ENCODE peak calls at places on chromosomes 11 and 22, in nine cellular contexts. Q is stomach; B is breast epithelium; W is colonic mucosa; I is uterus; F is OCI-LY7; G is kidney epithelial cell; A is CD4-positive, alpha-beta memory T cell; V is AG04450. U is an unnamed sample.

GRCh38 chr22:47161631-47162030 is 399.2 kb downstream of the TBC1D22A start:
- DNase-seq in Q (no peak), B (no peak), W (no peak), I (peak), F (no peak), G (no peak), A (no peak), V (no peak), U (no peak)

GRCh38 chr22:48651981-48652538 is 1175.6 kb downstream of the BRD1 start:
- DNase-seq in Q (no peak), B (no peak), W (no peak), I (no peak), F (no peak), G (no peak), A (no peak), V (no peak), U (no peak)

GRCh38 chr11:107545101-107545514 is 20.4 kb downstream of the ALKBH8 start:
- DNase-seq in Q (no peak), B (no peak), W (no peak), I (no peak), F (no peak), G (peak), A (no peak), V (no peak), U (no peak)

GRCh38 chr22:50702821-50703725 is 30.4 kb downstream of the SHANK3 start:
- DNase-seq in Q (no peak), B (no peak), W (no peak), I (no peak), F (no peak), G (no peak), A (no peak), V (no peak), U (no peak)

GRCh38 chr11:98561216-98561615 is 459.5 kb upstream of the CNTN5 start:
- DNase-seq in Q (no peak), B (no peak), W (no peak), I (no peak), F (no peak), G (no peak), A (no peak), V (no peak), U (no peak)

GRCh38 chr11:86014221-86014620 is 54.7 kb downstream of the PICALM start:
- DNase-seq in Q (no peak), B (no peak), W (no peak), I (no peak), F (no peak), G (no peak), A (no peak), V (no peak), U (no peak)

GRCh38 chr22:24460418-24461089 is 33.2 kb downstream of the ADORA2A start:
- DNase-seq in Q (no peak), B (no peak), W (no peak), I (no peak), F (no peak), G (no peak), A (no peak), V (no peak), U (no peak)

GRCh38 chr22:49764151-49764581 is 63.5 kb downstream of the BRD1 start:
- DNase-seq in Q (peak), B (no peak), W (no peak), I (no peak), F (no peak), G (no peak), A (no peak), V (no peak), U (no peak)

GRCh38 chr22:30636226-30637077 is 871 bp downstream of the SLC35E4 start:
- DNase-seq in Q (peak), B (peak), W (peak), I (peak), F (peak), G (no peak), A (no peak), V (no peak), U (no peak)

GRCh38 chr11:125591659-125592304 is 870 bp upstream of the STT3A start:
- DNase-seq in Q (peak), B (peak), W (peak), I (peak), F (peak), G (no peak), A (no peak), V (no peak), U (no peak)

GRCh38 chr11:96257972-96258951 is 84.7 kb downstream of the MAML2 start:
- DNase-seq in Q (no peak), B (no peak), W (no peak), I (no peak), F (peak), G (no peak), A (peak), V (no peak), U (peak)

GRCh38 chr22:46040471-46041465 is 63.8 kb upstream of the WNT7B start:
- DNase-seq in Q (peak), B (no peak), W (no peak), I (peak), F (peak), G (no peak), A (no peak), V (no peak), U (no peak)

GRCh38 chr11:90803366-90803765 is 580.5 kb upstream of the CHORDC1 start:
- DNase-seq in Q (no peak), B (no peak), W (no peak), I (no peak), F (no peak), G (peak), A (no peak), V (no peak), U (no peak)

GRCh38 chr11:120546312-120547205 is 35.0 kb downstream of the GRIK4 start:
- DNase-seq in Q (peak), B (peak), W (peak), I (peak), F (no peak), G (peak), A (no peak), V (peak), U (no peak)

GRCh38 chr22:36544107-36544620 is 15.2 kb upstream of the EIF3D start:
- DNase-seq in Q (no peak), B (no peak), W (no peak), I (no peak), F (no peak), G (no peak), A (no peak), V (no peak), U (no peak)

GRCh38 chr22:48751539-48752437 is 1075.9 kb downstream of the BRD1 start:
- DNase-seq in Q (peak), B (no peak), W (peak), I (no peak), F (no peak), G (no peak), A (no peak), V (no peak), U (no peak)

GRCh38 chr11:45817191-45817590 is 12.2 kb downstream of the SLC35C1 start:
- DNase-seq in Q (no peak), B (no peak), W (no peak), I (no peak), F (peak), G (no peak), A (no peak), V (no peak), U (no peak)

GRCh38 chr11:35554491-35555237 is 29.2 kb upstream of the PAMR1 start:
- DNase-seq in Q (no peak), B (no peak), W (no peak), I (no peak), F (no peak), G (no peak), A (no peak), V (no peak), U (no peak)

GRCh38 chr11:86938900-86939880 is 16.0 kb downstream of the FZD4 start:
- DNase-seq in Q (no peak), B (no peak), W (no peak), I (no peak), F (peak), G (no peak), A (peak), V (no peak), U (peak)

GRCh38 chr11:95363710-95364109 is 132.7 kb upstream of the SESN3 start:
- DNase-seq in Q (no peak), B (no peak), W (no peak), I (no peak), F (no peak), G (no peak), A (no peak), V (no peak), U (no peak)

GRCh38 chr11:47185305-47186075 is 744 bp downstream of the PACSIN3 start:
- DNase-seq in Q (peak), B (peak), W (no peak), I (peak), F (no peak), G (no peak), A (no peak), V (no peak), U (no peak)

GRCh38 chr11:62151737-62152102 is 27.9 kb downstream of the INCENP start:
- DNase-seq in Q (peak), B (no peak), W (no peak), I (no peak), F (no peak), G (no peak), A (no peak), V (no peak), U (no peak)

GRCh38 chr11:84289381-84289906 is 1003.3 kb upstream of the CCDC90B start:
- DNase-seq in Q (no peak), B (no peak), W (no peak), I (no peak), F (no peak), G (peak), A (no peak), V (peak), U (no peak)

GRCh38 chr11:83157755-83158473 is 983 bp downstream of the PCF11 start:
- DNase-seq in Q (peak), B (peak), W (peak), I (peak), F (peak), G (no peak), A (peak), V (no peak), U (peak)

GRCh38 chr22:11598492-11599440 is 3929.2 kb upstream of the OR11H1 start:
- DNase-seq in Q (no peak), B (no peak), W (no peak), I (no peak), F (no peak), G (no peak), A (no peak), V (no peak), U (no peak)

GRCh38 chr22:19909350-19910179 is 32.0 kb upstream of the COMT start:
- DNase-seq in Q (peak), B (peak), W (peak), I (peak), F (peak), G (no peak), A (peak), V (peak), U (peak)

GRCh38 chr11:119356349-119357031 is 10.0 kb upstream of the MFRP start:
- DNase-seq in Q (peak), B (peak), W (peak), I (peak), F (peak), G (no peak), A (peak), V (no peak), U (peak)

GRCh38 chr11:495537-495931 is 11.5 kb downstream of the RNH1 start:
- DNase-seq in Q (no peak), B (no peak), W (no peak), I (no peak), F (no peak), G (no peak), A (no peak), V (no peak), U (no peak)

GRCh38 chr11:73185680-73186293 is 32.3 kb upstream of the P2RY2 start:
- DNase-seq in Q (peak), B (no peak), W (no peak), I (no peak), F (no peak), G (no peak), A (no peak), V (peak), U (no peak)

GRCh38 chr11:67583319-67584204 is at the start of gene GSTP1:
- DNase-seq in Q (peak), B (peak), W (peak), I (peak), F (peak), G (peak), A (peak), V (peak), U (peak)
- H3K4me3 ChIP-seq in Q (peak), B (peak), W (peak), I (peak), F (peak), G (peak), A (peak), V (peak), U (peak)

GRCh38 chr22:18024956-18025720 is 777 bp upstream of the MICAL3 start:
- DNase-seq in Q (no peak), B (no peak), W (no peak), I (no peak), F (peak), G (no peak), A (no peak), V (no peak), U (no peak)
- H3K4me3 ChIP-seq in Q (peak), B (no peak), W (peak), I (peak), F (peak), G (peak), A (peak), V (peak), U (peak)

GRCh38 chr11:122322369-122322768 is 206.4 kb upstream of the BLID start:
- DNase-seq in Q (no peak), B (no peak), W (no peak), I (peak), F (no peak), G (no peak), A (no peak), V (peak), U (no peak)
- H3K4me3 ChIP-seq in Q (no peak), B (no peak), W (no peak), I (no peak), F (no peak), G (no peak), A (no peak), V (no peak), U (no peak)

GRCh38 chr11:128891410-128891861 is 280 bp downstream of the KCNJ5 start:
- DNase-seq in Q (no peak), B (no peak), W (no peak), I (no peak), F (no peak), G (no peak), A (no peak), V (no peak), U (no peak)
- H3K4me3 ChIP-seq in Q (peak), B (peak), W (no peak), I (no peak), F (no peak), G (no peak), A (no peak), V (peak), U (no peak)

GRCh38 chr11:134275534-134276395 is at the start of gene GLB1L3:
- DNase-seq in Q (no peak), B (peak), W (no peak), I (peak), F (no peak), G (no peak), A (peak), V (no peak), U (peak)

GRCh38 chr11:134276396-134277175 is 407 bp downstream of the GLB1L3 start:
- DNase-seq in Q (no peak), B (peak), W (no peak), I (no peak), F (no peak), G (no peak), A (no peak), V (no peak), U (no peak)

GRCh38 chr11:134273317-134273712 is 2.9 kb upstream of the GLB1L3 start:
- DNase-seq in Q (no peak), B (no peak), W (no peak), I (no peak), F (no peak), G (no peak), A (no peak), V (no peak), U (no peak)

GRCh38 chr11:134277176-134278001 is 1.2 kb downstream of the GLB1L3 start:
- DNase-seq in Q (no peak), B (peak), W (no peak), I (no peak), F (no peak), G (no peak), A (no peak), V (no peak), U (no peak)

GRCh38 chr11:134275188-134275533 is 1.0 kb upstream of the GLB1L3 start:
- DNase-seq in Q (no peak), B (no peak), W (no peak), I (no peak), F (no peak), G (no peak), A (no peak), V (no peak), U (no peak)
- H3K4me3 ChIP-seq in Q (no peak), B (no peak), W (no peak), I (peak), F (no peak), G (no peak), A (peak), V (no peak), U (peak)

U was measured in Jurkat, Clone E6-1.